ENCODE peak calls at places on chromosomes 2 and 18, in eight cellular contexts. V is nephron progenitor cell, S is MCF 10A, X is esophagus squamous epithelium, Y is stomach, O is globus pallidus, L is HS-27A, A is SK-N-SH. F is an unnamed sample.

GRCh38 chr2:237283136-237283928 is 130.6 kb downstream of the COL6A3 start:
- DNase-seq in V (no peak), S (no peak), X (no peak), Y (no peak), O (no peak), L (no peak), A (no peak), F (no peak)

GRCh38 chr18:58991127-58991798 is 126.6 kb downstream of the ZNF532 start:
- DNase-seq in V (no peak), S (peak; percentile 90), X (no peak), Y (no peak), O (no peak), L (no peak), A (no peak), F (no peak)

GRCh38 chr18:77478619-77479018 is 229.0 kb downstream of the GALR1 start:
- DNase-seq in V (no peak), S (peak; percentile 53), X (no peak), Y (no peak), O (peak; percentile 33), L (no peak), A (peak; percentile 5), F (no peak)

GRCh38 chr2:215417400-215417951 is 18.4 kb downstream of the FN1 start:
- DNase-seq in V (no peak), S (no peak), X (no peak), Y (no peak), O (no peak), L (no peak), A (no peak), F (no peak)

GRCh38 chr18:57134564-57135211 is 12.2 kb upstream of the BOD1L2 start:
- DNase-seq in V (no peak), S (peak; percentile 16), X (no peak), Y (no peak), O (no peak), L (no peak), A (no peak), F (no peak)

GRCh38 chr2:127576433-127577207 is 41.1 kb downstream of the MYO7B start:
- DNase-seq in V (peak; percentile 40), S (peak; percentile 63), X (no peak), Y (peak; percentile 19), O (peak; percentile 55), L (peak; percentile 93), A (peak; percentile 82), F (no peak)

GRCh38 chr2:44126106-44126797 is 42.4 kb upstream of the PPM1B start:
- DNase-seq in V (no peak), S (peak; percentile 41), X (no peak), Y (no peak), O (no peak), L (no peak), A (no peak), F (no peak)

GRCh38 chr2:177783835-177784448 is 288.6 kb downstream of the PDE11A start:
- DNase-seq in V (no peak), S (no peak), X (no peak), Y (no peak), O (no peak), L (no peak), A (no peak), F (peak; percentile 14)

GRCh38 chr2:216696751-216697560 is 1.6 kb upstream of the IGFBP5 start:
- DNase-seq in V (no peak), S (peak; percentile 37), X (no peak), Y (no peak), O (no peak), L (no peak), A (no peak), F (no peak)

GRCh38 chr18:46250084-46250811 is 146.1 kb downstream of the HAUS1 start:
- DNase-seq in V (no peak), S (peak; percentile 46), X (no peak), Y (peak; percentile 53), O (peak; percentile 43), L (no peak), A (peak; percentile 15), F (peak; percentile 58)

GRCh38 chr2:107374261-107374660 is 452.4 kb upstream of the RGPD4 start:
- DNase-seq in V (no peak), S (no peak), X (no peak), Y (no peak), O (no peak), L (no peak), A (no peak), F (no peak)

GRCh38 chr2:86011449-86011941 is 94.2 kb downstream of the POLR1A start:
- DNase-seq in V (no peak), S (peak; percentile 25), X (no peak), Y (no peak), O (no peak), L (no peak), A (no peak), F (no peak)

GRCh38 chr2:39378968-39379367 is 58.1 kb downstream of the MAP4K3 start:
- DNase-seq in V (no peak), S (no peak), X (no peak), Y (no peak), O (no peak), L (no peak), A (no peak), F (no peak)

GRCh38 chr2:187684181-187684580 is 129.9 kb upstream of the TFPI start:
- DNase-seq in V (no peak), S (no peak), X (no peak), Y (no peak), O (no peak), L (no peak), A (no peak), F (no peak)

GRCh38 chr2:120398961-120399888 is 53.3 kb downstream of the INHBB start:
- DNase-seq in V (no peak), S (peak; percentile 24), X (no peak), Y (peak; percentile 30), O (no peak), L (no peak), A (no peak), F (no peak)

GRCh38 chr18:46916551-46917107 is 678 bp downstream of the PIAS2 start:
- DNase-seq in V (no peak), S (peak; percentile 38), X (no peak), Y (no peak), O (peak; percentile 54), L (no peak), A (peak; percentile 34), F (peak; percentile 32)

GRCh38 chr18:67425724-67426123 is 90.8 kb downstream of the DSEL start:
- DNase-seq in V (no peak), S (peak; percentile 86), X (no peak), Y (no peak), O (no peak), L (peak; percentile 92), A (no peak), F (no peak)

GRCh38 chr2:6202756-6203155 is 510.6 kb downstream of the SOX11 start:
- DNase-seq in V (no peak), S (peak; percentile 88), X (no peak), Y (no peak), O (no peak), L (no peak), A (no peak), F (no peak)

GRCh38 chr18:48293954-48294893 is 115.0 kb downstream of the ZBTB7C start:
- DNase-seq in V (no peak), S (no peak), X (no peak), Y (no peak), O (no peak), L (no peak), A (peak; percentile 70), F (no peak)

GRCh38 chr2:63614448-63614968 is 25.7 kb downstream of the MDH1 start:
- DNase-seq in V (no peak), S (peak; percentile 4), X (no peak), Y (no peak), O (no peak), L (peak; percentile 24), A (no peak), F (no peak)

GRCh38 chr2:101518470-101519172 is 43.7 kb upstream of the RFX8 start:
- DNase-seq in V (peak; percentile 24), S (peak; percentile 81), X (no peak), Y (peak; percentile 61), O (peak; percentile 78), L (no peak), A (peak; percentile 59), F (no peak)

GRCh38 chr2:129646107-129646506 is 333.4 kb upstream of the RAB6C start:
- DNase-seq in V (no peak), S (no peak), X (no peak), Y (no peak), O (no peak), L (no peak), A (no peak), F (no peak)

GRCh38 chr18:48166971-48167370 is 236.5 kb upstream of the SMAD2 start:
- DNase-seq in V (no peak), S (no peak), X (no peak), Y (peak; percentile 45), O (no peak), L (no peak), A (no peak), F (no peak)

GRCh38 chr18:10095356-10095755 is 181.5 kb downstream of the VAPA start:
- DNase-seq in V (no peak), S (no peak), X (no peak), Y (no peak), O (no peak), L (no peak), A (no peak), F (no peak)

GRCh38 chr18:48186084-48186798 is 222.9 kb downstream of the ZBTB7C start:
- DNase-seq in V (peak; percentile 39), S (peak; percentile 53), X (no peak), Y (no peak), O (no peak), L (no peak), A (peak; percentile 67), F (no peak)

GRCh38 chr2:20578895-20579825 is 71.7 kb downstream of the HS1BP3 start:
- DNase-seq in V (no peak), S (peak; percentile 93), X (no peak), Y (peak; percentile 55), O (peak; percentile 91), L (peak; percentile 91), A (peak; percentile 46), F (no peak)

GRCh38 chr2:188811522-188811921 is 162.7 kb upstream of the COL3A1 start:
- DNase-seq in V (no peak), S (peak; percentile 50), X (no peak), Y (no peak), O (no peak), L (no peak), A (no peak), F (no peak)

GRCh38 chr2:140348826-140349225 is 1568.6 kb upstream of the NXPH2 start:
- DNase-seq in V (no peak), S (no peak), X (no peak), Y (no peak), O (no peak), L (no peak), A (no peak), F (no peak)

GRCh38 chr2:127679680-127680361 is 4.5 kb upstream of the LIMS2 start:
- DNase-seq in V (no peak), S (no peak), X (no peak), Y (no peak), O (no peak), L (no peak), A (peak; percentile 32), F (no peak)

GRCh38 chr2:58812766-58813344 is 571.7 kb upstream of the FANCL start:
- DNase-seq in V (no peak), S (no peak), X (no peak), Y (no peak), O (no peak), L (no peak), A (no peak), F (no peak)

GRCh38 chr2:216211141-216211540 is 102.0 kb downstream of the XRCC5 start:
- DNase-seq in V (no peak), S (no peak), X (no peak), Y (no peak), O (no peak), L (no peak), A (no peak), F (no peak)

GRCh38 chr18:49835405-49835804 is 22.1 kb upstream of the ACAA2 start:
- DNase-seq in V (no peak), S (no peak), X (no peak), Y (no peak), O (no peak), L (no peak), A (no peak), F (no peak)

GRCh38 chr18:46672062-46672970 is 15.3 kb upstream of the LOXHD1 start:
- DNase-seq in V (no peak), S (no peak), X (no peak), Y (no peak), O (no peak), L (no peak), A (no peak), F (no peak)